ENCODE peak calls at places on chromosomes 7 and 10, in four cellular contexts. X is fibroblast of lung; O is CD8-positive, alpha-beta T cell; G is lung. D is an unnamed sample.

GRCh38 chr10:2986341-2986933 is 80.9 kb upstream of the PFKP start:
- DNase-seq in G (no peak), O (no peak), X (no peak), D (no peak)

GRCh38 chr10:89591796-89592271 is 53.2 kb downstream of the PANK1 start:
- DNase-seq in X (peak; percentile 34), O (no peak), G (peak; percentile 35), D (no peak)

GRCh38 chr10:3709456-3709855 is 75.6 kb downstream of the KLF6 start:
- DNase-seq in O (no peak), G (no peak), X (no peak), D (no peak)

GRCh38 chr10:118007773-118008172 is 39.0 kb downstream of the RAB11FIP2 start:
- DNase-seq in G (no peak), O (no peak), X (no peak), D (peak; percentile 72)

GRCh38 chr7:157730614-157731013 is 393.8 kb downstream of the DNAJB6 start:
- DNase-seq in G (no peak), O (no peak), X (no peak), D (no peak)

GRCh38 chr7:129607471-129608120 is 3.9 kb upstream of the NRF1 start:
- DNase-seq in X (no peak), O (peak; percentile 55), G (no peak), D (peak; percentile 14)

GRCh38 chr7:117479480-117480224 is at the start of gene CFTR:
- DNase-seq in X (peak; percentile 7), G (peak; percentile 62), O (no peak), D (no peak)

GRCh38 chr7:7438851-7439250 is 96.8 kb downstream of the COL28A1 start:
- DNase-seq in G (no peak), X (peak; percentile 97), O (no peak), D (peak; percentile 78)

GRCh38 chr10:70915806-70916205 is 27.4 kb upstream of the PCBD1 start:
- DNase-seq in X (no peak), G (no peak), O (no peak), D (no peak)

GRCh38 chr7:18958627-18959026 is 158.8 kb downstream of the TWIST1 start:
- DNase-seq in X (peak; percentile 86), G (no peak), O (no peak), D (no peak)

GRCh38 chr10:105993609-105994008 is 1170.9 kb downstream of the SORCS1 start:
- DNase-seq in G (no peak), X (no peak), O (no peak), D (no peak)

GRCh38 chr7:5699951-5700384 is 81.5 kb downstream of the RNF216 start:
- DNase-seq in X (peak; percentile 43), O (no peak), G (no peak), D (no peak)

GRCh38 chr10:24174014-24174413 is 34.9 kb upstream of the KIAA1217 start:
- DNase-seq in G (no peak), X (no peak), O (no peak), D (no peak)

GRCh38 chr10:102710604-102711003 is 3.6 kb downstream of the ARL3 start:
- DNase-seq in G (no peak), O (no peak), X (peak; percentile 90), D (peak; percentile 52)

GRCh38 chr7:5694221-5694754 is 87.2 kb downstream of the RNF216 start:
- DNase-seq in X (peak; percentile 97), O (no peak), G (no peak), D (peak; percentile 89)

GRCh38 chr7:83347836-83348482 is 185.3 kb upstream of the PCLO start:
- DNase-seq in O (no peak), G (no peak), X (peak; percentile 81), D (peak; percentile 33)

GRCh38 chr10:8404721-8405120 is 350.2 kb downstream of the GATA3 start:
- DNase-seq in G (no peak), X (peak; percentile 55), O (no peak), D (no peak)

GRCh38 chr7:123864966-123865365 is 20.0 kb downstream of the HYAL4 start:
- DNase-seq in O (no peak), G (no peak), X (peak; percentile 6), D (peak; percentile 65)

GRCh38 chr10:126448091-126448490 is 59.8 kb upstream of the ADAM12 start:
- DNase-seq in O (no peak), G (no peak), X (no peak), D (no peak)

GRCh38 chr10:47383254-47384147 is 592 bp downstream of the ZNF488 start:
- DNase-seq in O (no peak), G (peak; percentile 27), X (no peak), D (no peak)

GRCh38 chr7:43583424-43584199 is 704 bp downstream of the STK17A start:
- DNase-seq in O (peak; percentile 79), G (peak; percentile 78), X (peak; percentile 61), D (peak; percentile 71)

GRCh38 chr10:60817135-60817805 is 39.0 kb downstream of the CDK1 start:
- DNase-seq in G (no peak), O (no peak), X (peak; percentile 65), D (no peak)

GRCh38 chr7:35246819-35247218 is 7.1 kb downstream of the TBX20 start:
- DNase-seq in G (no peak), X (no peak), O (no peak), D (no peak)

GRCh38 chr7:35241884-35242283 is 12.0 kb downstream of the TBX20 start:
- DNase-seq in G (no peak), O (no peak), X (no peak), D (no peak)

GRCh38 chr7:35241431-35241830 is 12.5 kb downstream of the TBX20 start:
- DNase-seq in X (no peak), O (no peak), G (no peak), D (no peak)
- TF ChIP-seq CTCF in X (no peak), O (no peak), G (no peak), D (no peak)

DNA sequence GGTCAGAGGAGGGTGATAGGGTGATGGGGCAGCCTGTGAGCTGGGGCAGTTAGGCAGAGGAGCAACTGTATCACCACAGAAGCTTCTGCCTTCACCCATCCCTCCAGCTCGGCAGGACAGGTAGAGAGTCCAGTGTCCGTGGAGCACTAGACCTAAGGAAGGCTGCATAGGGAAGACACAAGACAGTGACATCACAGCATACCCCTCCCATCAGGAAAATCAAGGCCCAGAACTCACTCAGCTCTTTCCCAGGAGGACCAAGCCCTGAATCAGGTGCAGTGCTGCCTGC is 229.5 kb upstream of the PRSS1 start:
- DNase-seq in G (no peak), X (no peak), O (no peak), D (no peak)
- H3K27ac ChIP-seq in G (no peak overlapping the region), X (no peak overlapping the region), O (no peak overlapping the region), D (no peak overlapping the region)

DNA sequence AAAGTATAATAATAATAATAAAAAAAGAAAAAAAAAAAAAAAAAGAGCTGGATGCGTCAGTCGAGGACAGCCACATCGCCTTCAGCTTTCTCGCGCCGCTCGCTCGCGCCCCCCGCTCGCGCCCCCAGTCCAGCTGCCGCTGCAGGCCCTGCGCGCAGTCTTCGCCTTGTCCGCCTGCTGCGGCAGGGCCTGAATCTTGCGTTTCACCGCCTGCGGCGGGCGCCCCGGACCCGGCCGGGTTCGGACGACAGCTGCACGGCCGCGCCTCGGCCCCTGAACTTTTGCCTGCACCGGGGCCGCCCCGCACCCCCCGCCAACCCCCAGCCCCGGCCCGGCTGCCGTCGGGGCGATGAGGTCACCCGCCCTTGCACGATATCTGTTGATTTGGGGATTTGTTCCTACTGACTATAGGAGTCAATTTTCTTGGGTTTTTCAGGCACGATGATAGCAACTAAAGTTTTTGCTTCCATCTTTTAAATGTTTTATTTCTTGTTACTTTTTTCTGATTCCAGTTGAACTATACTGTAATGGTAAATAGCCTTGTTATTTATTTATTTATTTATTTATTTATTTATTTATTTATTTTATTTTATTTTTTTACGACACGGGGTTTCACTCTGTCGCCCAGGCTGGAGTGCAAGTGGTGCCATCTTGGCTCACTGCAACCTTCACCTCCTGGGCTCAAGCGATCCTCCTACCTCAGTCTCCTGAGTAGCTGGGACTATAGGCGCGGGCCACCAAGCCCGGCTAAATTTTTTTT is 33.5 kb upstream of the CPN1 start:
- DNase-seq in X (peak; percentile 9), O (no peak), G (no peak), D (no peak)
- H3K4me1 ChIP-seq in X (no peaks in the 10 kb centered on the region), O (no peaks in the 10 kb centered on the region), G (no peaks in the 10 kb centered on the region), D (no peaks in the 10 kb centered on the region)

GRCh38 chr7:151060113-151060415 is 675 bp downstream of the SLC4A2 start:
- DNase-seq in G (no peak), O (no peak), X (no peak), D (no peak)
- TF ChIP-seq CTCF in G (no peak), O (no peak), X (no peak), D (no peak)

DNA sequence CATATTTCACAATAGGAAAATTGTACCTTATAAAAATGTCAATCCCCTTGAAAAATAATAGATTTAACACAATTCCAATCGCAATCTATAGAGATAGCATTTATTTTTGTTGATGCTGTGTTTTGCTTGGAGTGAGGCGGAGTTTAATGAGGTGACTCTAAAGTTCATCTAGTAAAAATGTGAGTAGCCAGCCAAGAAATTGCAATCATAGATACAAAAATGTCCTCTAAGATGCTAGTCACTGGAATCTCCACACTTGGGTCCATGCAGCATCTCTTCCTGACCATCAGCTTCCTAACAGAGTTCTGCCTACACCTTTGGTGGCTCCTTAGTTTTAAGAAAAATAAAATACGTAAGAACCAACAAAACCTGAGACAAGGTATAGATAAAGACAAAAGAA is 44.9 kb downstream of the GLI3 start:
- DNase-seq in O (no peak), G (no peak), X (no peak), D (no peak)
- H3K27ac ChIP-seq in O (no peak overlapping the region), G (no peak overlapping the region), X (no peak overlapping the region), D (no peak overlapping the region)